ENCODE peak calls at places on chromosomes 1 and 21, in six cellular contexts. S is brain microvascular endothelial cell; B is NCI-H524 treated with DMSO at 0.1 percent for 48 hours; D is aorta; V is activated CD4-positive, alpha-beta T cell treated with anti-CD3 and anti-CD28 coated beads, Interleukin-2, amount 50 U/mL, for 1 hour; U is NCI-H1092. G is an unnamed sample.

GRCh38 chr1:65442442-65442841 is 22.0 kb downstream of the LEPR start:
- DNase-seq in D (no peak), V (no peak), B (no peak), S (no peak), U (no peak), G (no peak)

GRCh38 chr1:180252638-180253536 is 22.8 kb downstream of the LHX4 start:
- DNase-seq in V (peak; percentile 61), S (peak; percentile 60), B (no peak), U (peak; percentile 68), D (peak; percentile 88), G (peak; percentile 15)

GRCh38 chr1:54615531-54616245 is 7.6 kb downstream of the FAM151A start:
- DNase-seq in D (no peak), S (no peak), B (no peak), V (no peak), U (no peak), G (no peak)

GRCh38 chr1:6870571-6870970 is 85.3 kb downstream of the CAMTA1 start:
- DNase-seq in S (peak; percentile 10), D (no peak), V (no peak), B (no peak), U (no peak), G (no peak)

GRCh38 chr1:27940297-27940696 is 5.5 kb downstream of the SMPDL3B start:
- DNase-seq in S (peak; percentile 22), U (peak; percentile 22), D (peak; percentile 79), V (peak; percentile 76), B (no peak), G (no peak)

GRCh38 chr1:202213361-202214088 is 19.9 kb downstream of the LGR6 start:
- DNase-seq in S (no peak), D (no peak), B (peak; percentile 21), U (no peak), V (no peak), G (peak; percentile 71)

GRCh38 chr1:3656450-3657095 is 4.3 kb downstream of the TP73 start:
- DNase-seq in U (no peak), D (peak; percentile 25), V (no peak), B (no peak), S (no peak), G (no peak)

GRCh38 chr21:34843562-34843961 is 174.8 kb downstream of the CLIC6 start:
- DNase-seq in V (no peak), B (no peak), U (no peak), S (no peak), D (no peak), G (no peak)

GRCh38 chr1:207463021-207463420 is 8.9 kb downstream of the CR2 start:
- DNase-seq in U (no peak), V (no peak), D (no peak), S (no peak), B (no peak), G (no peak)

GRCh38 chr1:53291574-53291973 is 36.3 kb downstream of the LRP8 start:
- DNase-seq in V (no peak), D (no peak), B (no peak), U (no peak), S (peak; percentile 7), G (no peak)

GRCh38 chr1:17276568-17276967 is 27.7 kb downstream of the PADI3 start:
- DNase-seq in S (no peak), B (no peak), U (no peak), D (no peak), V (no peak), G (peak; percentile 14)

GRCh38 chr1:34924759-34925555 is 4.5 kb downstream of the DLGAP3 start:
- DNase-seq in V (peak; percentile 50), S (peak; percentile 55), D (peak; percentile 92), U (no peak), B (no peak), G (no peak)

GRCh38 chr1:164588388-164589341 is 29.7 kb downstream of the PBX1 start:
- DNase-seq in U (peak; percentile 80), V (no peak), S (peak; percentile 66), B (no peak), D (peak; percentile 91), G (peak; percentile 75)

GRCh38 chr1:13802782-13803545 is 103.0 kb downstream of the PRDM2 start:
- DNase-seq in U (no peak), S (no peak), D (no peak), B (no peak), V (no peak), G (no peak)

GRCh38 chr21:34949045-34949444 is 100.1 kb downstream of the RUNX1 start:
- DNase-seq in D (no peak), S (no peak), V (no peak), B (no peak), U (no peak), G (no peak)

GRCh38 chr1:212482352-212483153 is 49.8 kb downstream of the NENF start:
- DNase-seq in D (peak; percentile 73), S (peak; percentile 61), U (no peak), V (no peak), B (no peak), G (no peak)

GRCh38 chr21:46111193-46111571 is 13.3 kb downstream of the COL6A2 start:
- DNase-seq in B (no peak), S (no peak), D (peak; percentile 40), V (no peak), U (no peak), G (no peak)

GRCh38 chr1:18932387-18932786 is 24.1 kb downstream of the IFFO2 start:
- DNase-seq in S (no peak), U (no peak), B (no peak), V (no peak), D (no peak), G (no peak)

GRCh38 chr21:34922487-34922886 is 126.6 kb downstream of the RUNX1 start:
- DNase-seq in S (no peak), U (no peak), B (no peak), D (no peak), V (no peak), G (no peak)

GRCh38 chr1:27037518-27037917 is 24.9 kb upstream of the TENT5B start:
- DNase-seq in V (no peak), S (no peak), B (no peak), D (no peak), U (no peak), G (no peak)

GRCh38 chr1:43067856-43068751 is 104.0 kb downstream of the EBNA1BP2 start:
- DNase-seq in U (no peak), V (no peak), D (peak; percentile 78), S (no peak), B (no peak), G (no peak)

GRCh38 chr1:240467895-240468294 is 144.1 kb downstream of the GREM2 start:
- DNase-seq in U (no peak), D (no peak), S (no peak), B (no peak), V (no peak), G (no peak)

GRCh38 chr1:153612111-153612754 is 704 bp downstream of the S100A16 start:
- DNase-seq in D (peak; percentile 75), S (no peak), V (no peak), B (no peak), U (no peak), G (no peak)

GRCh38 chr1:245888809-245889208 is 618.3 kb downstream of the SMYD3 start:
- DNase-seq in B (no peak), D (no peak), S (peak; percentile 43), U (no peak), V (no peak), G (no peak)

GRCh38 chr1:245901565-245901964 is 605.5 kb downstream of the SMYD3 start:
- DNase-seq in U (no peak), D (no peak), V (no peak), B (no peak), S (no peak), G (no peak)

GRCh38 chr1:184650177-184650866 is 104.3 kb downstream of the EDEM3 start:
- DNase-seq in B (no peak), S (no peak), D (no peak), U (no peak), V (no peak), G (no peak)

GRCh38 chr1:4172659-4173599 is 272.9 kb upstream of the C1orf174 start:
- DNase-seq in S (no peak), V (no peak), B (no peak), U (no peak), D (no peak), G (no peak)

GRCh38 chr21:43609501-43610340 is 49.6 kb downstream of the HSF2BP start:
- DNase-seq in B (no peak), S (peak; percentile 69), D (no peak), V (no peak), U (peak; percentile 99), G (peak; percentile 71)

GRCh38 chr1:63087966-63088365 is 234.4 kb upstream of the FOXD3 start:
- DNase-seq in V (no peak), B (no peak), S (peak; percentile 37), D (no peak), U (peak; percentile 21), G (no peak)

GRCh38 chr1:182166750-182167149 is 105.2 kb upstream of the ZNF648 start:
- DNase-seq in S (no peak), D (no peak), U (no peak), B (no peak), V (no peak), G (no peak)

G was measured in DMS 273 treated with DMSO at 0.1 percent for 48 hours.